ENCODE peak calls at places on chromosomes 11 and 22, in nine cellular contexts. L is AG04450, E is MM.1S, M is stomach, D is cardiac muscle cell, R is GM06990, V is IMR-90, K is heart left ventricle, I is foreskin fibroblast. J is an unnamed sample.

GRCh38 chr22:29956680-29957079 is 73.7 kb downstream of the MTMR3 start:
- DNase-seq in I (no peak), L (no peak), D (no peak), K (no peak), E (no peak), R (no peak), M (no peak), V (peak; percentile 12), J (no peak)

GRCh38 chr11:61752925-61753551 is 602 bp downstream of the MYRF start:
- DNase-seq in L (no peak), D (no peak), K (no peak), M (no peak), I (no peak), E (no peak), V (no peak), R (no peak), J (no peak)

GRCh38 chr11:70736461-70736860 is 338.1 kb downstream of the CTTN start:
- DNase-seq in K (no peak), L (no peak), R (no peak), M (no peak), V (no peak), I (no peak), D (no peak), E (no peak), J (no peak)

GRCh38 chr11:120229451-120230424 is 10.2 kb upstream of the POU2F3 start:
- DNase-seq in R (no peak), E (peak; percentile 16), M (no peak), D (peak; percentile 34), I (peak; percentile 60), V (peak; percentile 29), K (no peak), L (no peak), J (no peak)

GRCh38 chr11:78253797-78254196 is 65.1 kb downstream of the USP35 start:
- DNase-seq in E (no peak), L (no peak), V (peak; percentile 68), R (no peak), I (peak; percentile 47), K (no peak), D (no peak), M (no peak), J (no peak)

GRCh38 chr11:65719887-65720236 is 736 bp downstream of the RNASEH2C start:
- DNase-seq in D (no peak), E (peak; percentile 42), I (peak; percentile 72), V (peak; percentile 36), M (no peak), R (no peak), L (no peak), K (no peak), J (no peak)

GRCh38 chr11:116736763-116737162 is 36.0 kb downstream of the BUD13 start:
- DNase-seq in M (no peak), D (no peak), K (no peak), L (no peak), R (no peak), E (no peak), I (no peak), V (no peak), J (no peak)

GRCh38 chr11:131922220-131922619 is 551.8 kb downstream of the NTM start:
- DNase-seq in K (no peak), R (no peak), D (no peak), M (no peak), E (no peak), I (no peak), L (no peak), V (no peak), J (no peak)

GRCh38 chr11:37409124-37409523 is 811.1 kb upstream of the RAG2 start:
- DNase-seq in L (no peak), D (no peak), V (no peak), R (no peak), K (no peak), E (no peak), I (no peak), M (no peak), J (no peak)

GRCh38 chr11:72443016-72443415 is 8.7 kb upstream of the CLPB start:
- DNase-seq in M (no peak), D (no peak), E (no peak), K (no peak), I (peak; percentile 42), R (no peak), V (peak; percentile 39), L (no peak), J (no peak)

GRCh38 chr11:45843158-45843924 is 3.9 kb upstream of the CRY2 start:
- DNase-seq in D (peak; percentile 92), M (peak; percentile 96), E (peak; percentile 88), K (peak; percentile 90), V (peak; percentile 83), I (peak; percentile 92), L (peak; percentile 68), R (peak; percentile 71), J (peak; percentile 97)

GRCh38 chr22:17303441-17303839 is 65.8 kb upstream of the CECR2 start:
- DNase-seq in K (no peak), E (no peak), M (peak; percentile 13), V (no peak), I (no peak), L (no peak), R (no peak), D (no peak), J (no peak)

GRCh38 chr11:12042215-12042676 is 33.8 kb upstream of the DKK3 start:
- DNase-seq in K (no peak), M (no peak), I (peak; percentile 87), L (peak; percentile 89), R (no peak), E (no peak), V (peak; percentile 99), D (no peak), J (no peak)

DNA sequence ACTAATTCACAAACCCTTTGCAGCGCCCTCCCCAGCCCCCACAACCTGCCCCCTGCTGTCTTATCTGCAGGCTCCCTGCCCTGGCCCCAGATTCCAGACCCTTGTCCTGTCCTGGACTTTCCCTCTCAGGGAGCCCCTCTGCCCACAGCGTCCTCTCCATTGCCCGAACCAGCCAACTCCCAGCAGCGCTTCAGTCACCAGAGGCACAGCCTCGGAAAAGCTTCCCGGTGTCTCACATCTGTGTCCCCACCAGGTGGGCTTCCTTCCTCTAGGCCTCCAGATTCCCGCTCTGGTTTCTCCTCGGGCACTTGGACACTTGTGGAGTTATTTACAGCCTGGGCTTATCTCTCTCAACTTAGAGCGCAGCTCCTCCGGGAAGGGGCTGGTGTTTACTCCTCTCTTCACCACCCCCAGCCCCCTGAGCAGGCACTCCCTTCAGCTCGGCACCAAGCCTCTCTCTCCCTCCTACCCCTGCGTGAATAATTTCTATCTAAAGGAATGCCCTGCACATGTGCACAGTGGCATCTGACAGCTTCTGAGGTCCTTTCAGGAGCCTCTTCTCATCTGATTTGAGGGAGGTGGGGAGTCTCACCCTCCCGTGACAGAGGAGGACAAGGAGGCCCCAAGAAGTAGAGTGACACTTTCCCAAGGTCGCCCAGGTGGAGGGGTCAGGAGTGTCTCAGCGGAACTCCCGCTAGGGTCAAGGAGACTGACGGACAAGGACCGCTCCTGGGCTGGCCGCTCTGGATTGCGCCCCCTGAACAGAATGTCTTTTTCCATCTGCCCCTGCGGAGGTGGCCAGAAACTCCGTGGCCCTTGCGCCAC is 838 bp downstream of the WNT11 start:
- DNase-seq in K (no peak), R (no peak), I (no peak), M (no peak), L (no peak), V (no peak), E (no peak), D (peak; percentile 69), J (no peak)
- H3K4me3 ChIP-seq in K (peak overlapping the region; percentile 74), R (no peak overlapping the region), I (peak overlapping the region; percentile 37), M (peak overlapping the region; percentile 56), L (no peak overlapping the region), V (no peak overlapping the region), E (peak overlapping the region; percentile 64), D (peak overlapping the region; percentile 40), J (no peak overlapping the region)

DNA sequence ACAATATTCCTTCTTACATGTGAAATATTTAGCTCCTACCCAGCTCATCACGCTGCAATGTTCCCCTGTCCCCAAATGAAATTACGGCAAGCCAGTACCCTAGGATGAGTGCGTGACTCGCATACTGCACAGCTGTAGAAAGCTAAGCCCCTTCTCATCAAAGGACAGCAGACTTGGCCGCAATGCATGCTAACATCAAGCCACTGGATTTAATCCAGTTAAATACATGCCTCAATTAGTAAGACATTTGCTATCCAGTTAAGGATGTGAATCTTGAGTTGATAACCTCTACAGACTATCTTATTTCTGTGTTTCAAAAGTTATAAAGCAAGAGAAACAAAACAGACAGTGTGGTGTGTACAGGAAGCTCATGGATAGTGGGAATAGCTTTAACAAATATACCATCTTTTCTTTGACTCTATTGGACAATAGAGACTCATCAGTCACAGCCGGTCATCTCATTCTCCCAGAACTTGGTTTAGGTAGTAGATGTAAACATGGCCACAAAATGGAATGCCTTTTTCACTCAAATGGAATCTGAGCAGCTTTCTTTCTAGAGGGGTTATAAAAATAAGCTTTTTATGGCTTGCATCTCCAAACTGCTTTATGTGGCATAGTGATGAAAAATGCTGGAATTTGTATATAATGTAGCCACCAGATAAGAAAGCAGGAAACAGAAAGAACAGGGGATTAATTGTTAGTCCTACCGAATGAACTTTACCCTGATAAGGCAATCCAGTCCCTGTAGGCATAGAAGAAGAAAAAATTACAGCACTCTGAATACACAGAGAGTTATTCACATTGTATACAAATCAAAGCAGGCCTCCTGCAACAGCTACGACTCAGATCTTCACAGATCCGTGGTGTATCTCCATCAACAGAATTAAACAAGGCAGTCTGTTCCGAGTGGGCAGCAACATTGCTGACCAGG is 224.1 kb downstream of the CADM1 start:
- DNase-seq in V (peak; percentile 91), R (no peak), L (peak; percentile 63), I (no peak), K (no peak), M (no peak), D (no peak), E (no peak), J (no peak)
- H3K4me3 ChIP-seq in V (peak overlapping the region; percentile 2), R (no peak overlapping the region), L (no peak overlapping the region), I (no peak overlapping the region), K (no peak overlapping the region), M (no peak overlapping the region), D (no peak overlapping the region), E (no peak overlapping the region), J (no peak overlapping the region)

GRCh38 chr11:67369275-67369674 is 4.1 kb downstream of the CLCF1 start:
- DNase-seq in K (no peak), I (peak; percentile 25), E (no peak), R (no peak), V (no peak), L (no peak), D (no peak), M (no peak), J (no peak)
- H3K4me3 ChIP-seq in K (no peak overlapping the region), I (no peak overlapping the region), E (no peak overlapping the region), R (no peak overlapping the region), V (no peak overlapping the region), L (no peak overlapping the region), D (no peak overlapping the region), M (no peak overlapping the region), J (no peak overlapping the region)

DNA sequence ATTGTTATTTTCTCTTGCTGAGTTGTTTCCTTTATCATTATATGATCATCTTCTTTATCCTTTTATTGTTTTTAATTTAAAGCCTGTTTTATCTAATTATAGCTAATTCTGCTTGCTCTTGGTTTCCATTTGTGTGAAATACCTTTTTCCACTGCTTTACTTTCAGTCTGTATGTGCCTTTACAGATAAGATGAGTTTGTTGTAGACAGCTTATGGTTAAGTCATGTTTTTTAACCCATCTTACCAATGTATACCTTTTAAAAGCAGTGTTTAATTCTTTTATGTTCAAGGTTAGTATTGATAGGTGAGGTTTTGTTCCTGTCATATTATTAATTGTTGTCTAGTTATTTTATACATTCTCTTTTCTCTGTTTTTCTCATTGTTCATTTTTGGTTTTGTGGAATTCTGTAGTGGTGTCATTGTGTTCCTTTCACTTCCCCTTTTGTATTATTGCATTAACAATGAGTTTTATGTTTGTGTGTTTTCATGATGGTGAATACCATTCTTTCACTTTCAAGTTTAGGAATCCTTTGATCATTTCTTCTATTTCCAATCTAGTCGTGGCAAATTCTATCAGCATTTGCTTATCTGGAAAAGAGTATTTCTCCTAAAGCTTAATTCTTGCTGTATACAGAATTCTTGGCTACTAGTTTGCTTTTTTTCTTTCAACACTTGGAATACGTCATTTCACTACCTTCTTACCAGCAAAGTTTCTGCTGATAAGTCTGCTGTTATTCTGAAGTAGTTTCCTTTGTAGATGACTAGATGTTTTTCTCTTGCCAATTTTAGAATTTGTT is 21.8 kb downstream of the OR5AN1 start:
- DNase-seq in L (no peak), I (no peak), R (peak; percentile 63), D (no peak), V (no peak), M (no peak), E (peak; percentile 64), K (no peak), J (no peak)
- H3K4me3 ChIP-seq in L (no peak overlapping the region), I (no peak overlapping the region), R (peak overlapping the region; percentile 30), D (no peak overlapping the region), V (no peak overlapping the region), M (no peak overlapping the region), E (peak overlapping the region; percentile 45), K (no peak overlapping the region), J (no peak overlapping the region)